ENCODE peak calls at places on chromosome 14, in nine cellular contexts. One of them, this sample, is unnamed.
A peak's percentile ranks its signal among the peaks of the same experiment; 100 is the strongest.

GRCh38 chr14:38611928-38612327 is 356.0 kb upstream of the CLEC14A start:
- DNase-seq in neural progenitor cell: peak; percentile 14
- DNase-seq in body of pancreas: no peak
- DNase-seq in heart right ventricle: no peak
- DNase-seq in uterus: no peak
- DNase-seq in mammary epithelial cell: no peak
- DNase-seq in fibroblast of lung: no peak
- DNase-seq in Caco-2: no peak
- DNase-seq in psoas muscle: no peak
- DNase-seq in this sample: no peak

GRCh38 chr14:84202486-84202885 is 1327.5 kb upstream of the FLRT2 start:
- DNase-seq in neural progenitor cell: no peak
- DNase-seq in body of pancreas: no peak
- DNase-seq in heart right ventricle: no peak
- DNase-seq in uterus: no peak
- DNase-seq in mammary epithelial cell: no peak
- DNase-seq in fibroblast of lung: no peak
- DNase-seq in Caco-2: no peak
- DNase-seq in psoas muscle: no peak
- DNase-seq in this sample: no peak

GRCh38 chr14:67555518-67556090 is 22.5 kb downstream of the PLEKHH1 start:
- DNase-seq in neural progenitor cell: no peak
- DNase-seq in body of pancreas: no peak
- DNase-seq in heart right ventricle: no peak
- DNase-seq in uterus: no peak
- DNase-seq in mammary epithelial cell: no peak
- DNase-seq in fibroblast of lung: no peak
- DNase-seq in Caco-2: no peak
- DNase-seq in psoas muscle: no peak
- DNase-seq in this sample: no peak

GRCh38 chr14:84988391-84988790 is 541.6 kb upstream of the FLRT2 start:
- DNase-seq in neural progenitor cell: no peak
- DNase-seq in body of pancreas: no peak
- DNase-seq in heart right ventricle: no peak
- DNase-seq in uterus: no peak
- DNase-seq in mammary epithelial cell: peak; percentile 56
- DNase-seq in fibroblast of lung: no peak
- DNase-seq in Caco-2: no peak
- DNase-seq in psoas muscle: no peak
- DNase-seq in this sample: no peak

GRCh38 chr14:69328317-69328716 is 68.4 kb downstream of the GALNT16 start:
- DNase-seq in neural progenitor cell: no peak
- DNase-seq in body of pancreas: no peak
- DNase-seq in heart right ventricle: no peak
- DNase-seq in uterus: no peak
- DNase-seq in mammary epithelial cell: no peak
- DNase-seq in fibroblast of lung: no peak
- DNase-seq in Caco-2: peak; percentile 30
- DNase-seq in psoas muscle: no peak
- DNase-seq in this sample: no peak

GRCh38 chr14:69002069-69002468 is 23.0 kb upstream of the ACTN1 start:
- DNase-seq in neural progenitor cell: peak; percentile 40
- DNase-seq in body of pancreas: peak; percentile 67
- DNase-seq in heart right ventricle: peak; percentile 67
- DNase-seq in uterus: no peak
- DNase-seq in mammary epithelial cell: peak; percentile 17
- DNase-seq in fibroblast of lung: no peak
- DNase-seq in Caco-2: peak; percentile 75
- DNase-seq in psoas muscle: no peak
- DNase-seq in this sample: peak; percentile 56

GRCh38 chr14:18688346-18688745 is 87.4 kb downstream of the OR11H12 start:
- DNase-seq in neural progenitor cell: no peak
- DNase-seq in body of pancreas: no peak
- DNase-seq in heart right ventricle: no peak
- DNase-seq in uterus: no peak
- DNase-seq in mammary epithelial cell: no peak
- DNase-seq in fibroblast of lung: no peak
- DNase-seq in Caco-2: no peak
- DNase-seq in psoas muscle: no peak
- DNase-seq in this sample: no peak

GRCh38 chr14:60287452-60287851 is 38.4 kb downstream of the PPM1A start:
- DNase-seq in neural progenitor cell: no peak
- DNase-seq in body of pancreas: no peak
- DNase-seq in heart right ventricle: no peak
- DNase-seq in uterus: no peak
- DNase-seq in mammary epithelial cell: no peak
- DNase-seq in fibroblast of lung: no peak
- DNase-seq in Caco-2: no peak
- DNase-seq in psoas muscle: no peak
- DNase-seq in this sample: no peak

GRCh38 chr14:95818581-95818980 is 58.1 kb upstream of the TUNAR start:
- DNase-seq in neural progenitor cell: no peak
- DNase-seq in body of pancreas: no peak
- DNase-seq in heart right ventricle: no peak
- DNase-seq in uterus: no peak
- DNase-seq in mammary epithelial cell: no peak
- DNase-seq in fibroblast of lung: no peak
- DNase-seq in Caco-2: no peak
- DNase-seq in psoas muscle: no peak
- DNase-seq in this sample: no peak

GRCh38 chr14:75283884-75284563 is 5.4 kb downstream of the FOS start:
- DNase-seq in neural progenitor cell: no peak
- DNase-seq in body of pancreas: peak; percentile 75
- DNase-seq in heart right ventricle: no peak
- DNase-seq in uterus: no peak
- DNase-seq in mammary epithelial cell: peak; percentile 32
- DNase-seq in fibroblast of lung: peak; percentile 17
- DNase-seq in Caco-2: peak; percentile 78
- DNase-seq in psoas muscle: peak; percentile 54
- DNase-seq in this sample: no peak

GRCh38 chr14:90629471-90629870 is 186.8 kb downstream of the TTC7B start:
- DNase-seq in neural progenitor cell: no peak
- DNase-seq in body of pancreas: peak; percentile 80
- DNase-seq in heart right ventricle: no peak
- DNase-seq in uterus: no peak
- DNase-seq in mammary epithelial cell: no peak
- DNase-seq in fibroblast of lung: no peak
- DNase-seq in Caco-2: no peak
- DNase-seq in psoas muscle: no peak
- DNase-seq in this sample: no peak
- H3K4me1 ChIP-seq in neural progenitor cell: peaks cover 10% of the 10 kb centered on the region
- H3K4me1 ChIP-seq in body of pancreas: peaks cover 24% of the 10 kb centered on the region
- H3K4me1 ChIP-seq in heart right ventricle: peaks cover 54% of the 10 kb centered on the region
- H3K4me1 ChIP-seq in uterus: no peaks in the 10 kb centered on the region
- H3K4me1 ChIP-seq in mammary epithelial cell: peaks cover 9% of the 10 kb centered on the region
- H3K4me1 ChIP-seq in fibroblast of lung: peaks cover 2% of the 10 kb centered on the region
- H3K4me1 ChIP-seq in Caco-2: peaks cover 5% of the 10 kb centered on the region
- H3K4me1 ChIP-seq in psoas muscle: peaks cover 60% of the 10 kb centered on the region
- H3K4me1 ChIP-seq in this sample: no peaks in the 10 kb centered on the region

GRCh38 chr14:93054876-93055275 is 60.8 kb downstream of the ITPK1 start:
- DNase-seq in neural progenitor cell: no peak
- DNase-seq in body of pancreas: no peak
- DNase-seq in heart right ventricle: no peak
- DNase-seq in uterus: no peak
- DNase-seq in mammary epithelial cell: no peak
- DNase-seq in fibroblast of lung: no peak
- DNase-seq in Caco-2: no peak
- DNase-seq in psoas muscle: no peak
- DNase-seq in this sample: no peak
- H3K4me1 ChIP-seq in neural progenitor cell: peaks cover 20% of the 10 kb centered on the region
- H3K4me1 ChIP-seq in body of pancreas: peaks cover 37% of the 10 kb centered on the region
- H3K4me1 ChIP-seq in heart right ventricle: peaks cover 26% of the 10 kb centered on the region
- H3K4me1 ChIP-seq in uterus: peaks cover 34% of the 10 kb centered on the region
- H3K4me1 ChIP-seq in mammary epithelial cell: peaks cover 2% of the 10 kb centered on the region
- H3K4me1 ChIP-seq in fibroblast of lung: peaks cover 9% of the 10 kb centered on the region
- H3K4me1 ChIP-seq in Caco-2: peaks cover 7% of the 10 kb centered on the region
- H3K4me1 ChIP-seq in psoas muscle: peaks cover 25% of the 10 kb centered on the region
- H3K4me1 ChIP-seq in this sample: peaks cover 73% of the 10 kb centered on the region

GRCh38 chr14:65224799-65225198 is 122.5 kb upstream of the MAX start:
- DNase-seq in neural progenitor cell: no peak
- DNase-seq in body of pancreas: peak; percentile 84
- DNase-seq in heart right ventricle: no peak
- DNase-seq in uterus: no peak
- DNase-seq in mammary epithelial cell: no peak
- DNase-seq in fibroblast of lung: no peak
- DNase-seq in Caco-2: no peak
- DNase-seq in psoas muscle: no peak
- DNase-seq in this sample: no peak

GRCh38 chr14:65222434-65222833 is 120.1 kb upstream of the MAX start:
- DNase-seq in neural progenitor cell: peak; percentile 67
- DNase-seq in body of pancreas: peak; percentile 71
- DNase-seq in heart right ventricle: peak; percentile 23
- DNase-seq in uterus: no peak
- DNase-seq in mammary epithelial cell: peak; percentile 46
- DNase-seq in fibroblast of lung: peak; percentile 73
- DNase-seq in Caco-2: peak; percentile 60
- DNase-seq in psoas muscle: peak; percentile 65
- DNase-seq in this sample: peak; percentile 81

GRCh38 chr14:65223636-65224035 is 121.3 kb upstream of the MAX start:
- DNase-seq in neural progenitor cell: no peak
- DNase-seq in body of pancreas: no peak
- DNase-seq in heart right ventricle: no peak
- DNase-seq in uterus: no peak
- DNase-seq in mammary epithelial cell: no peak
- DNase-seq in fibroblast of lung: no peak
- DNase-seq in Caco-2: no peak
- DNase-seq in psoas muscle: no peak
- DNase-seq in this sample: no peak

GRCh38 chr14:65214741-65215140 is 112.4 kb upstream of the MAX start:
- DNase-seq in neural progenitor cell: no peak
- DNase-seq in body of pancreas: peak; percentile 51
- DNase-seq in heart right ventricle: no peak
- DNase-seq in uterus: no peak
- DNase-seq in mammary epithelial cell: no peak
- DNase-seq in fibroblast of lung: no peak
- DNase-seq in Caco-2: no peak
- DNase-seq in psoas muscle: no peak
- DNase-seq in this sample: no peak

DNA sequence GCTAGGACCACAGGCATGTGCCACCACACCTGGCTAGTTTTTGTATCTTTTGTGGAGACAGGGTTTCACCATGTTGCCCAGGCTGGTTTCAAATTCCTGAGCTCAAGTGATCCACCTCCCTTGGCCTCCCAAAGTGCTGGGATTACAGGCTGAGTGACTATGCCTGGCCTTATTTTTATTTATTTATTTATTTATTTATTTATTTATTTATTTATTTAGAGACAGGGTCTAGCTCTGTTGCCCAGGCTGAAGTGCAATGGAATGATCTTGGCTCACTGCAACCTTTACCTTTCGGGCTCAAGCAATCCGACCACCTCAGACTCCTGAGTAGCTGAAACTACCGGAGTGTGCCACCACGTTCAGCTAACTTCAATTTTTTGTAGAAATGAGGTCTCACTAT is 117.0 kb upstream of the MAX start:
- DNase-seq in neural progenitor cell: no peak
- DNase-seq in body of pancreas: no peak
- DNase-seq in heart right ventricle: no peak
- DNase-seq in uterus: no peak
- DNase-seq in mammary epithelial cell: no peak
- DNase-seq in fibroblast of lung: no peak
- DNase-seq in Caco-2: no peak
- DNase-seq in psoas muscle: no peak
- DNase-seq in this sample: no peak
- H3K4me1 ChIP-seq in neural progenitor cell: peaks cover 4% of the 10 kb centered on the region
- H3K4me1 ChIP-seq in body of pancreas: peaks cover 25% of the 10 kb centered on the region
- H3K4me1 ChIP-seq in heart right ventricle: peaks cover 16% of the 10 kb centered on the region
- H3K4me1 ChIP-seq in uterus: no peaks in the 10 kb centered on the region
- H3K4me1 ChIP-seq in mammary epithelial cell: peaks cover 3% of the 10 kb centered on the region
- H3K4me1 ChIP-seq in fibroblast of lung: peaks cover 2% of the 10 kb centered on the region
- H3K4me1 ChIP-seq in Caco-2: peaks cover 13% of the 10 kb centered on the region
- H3K4me1 ChIP-seq in psoas muscle: no peaks in the 10 kb centered on the region
- H3K4me1 ChIP-seq in this sample: no peaks in the 10 kb centered on the region

GRCh38 chr14:105563347-105563737 is 37.0 kb downstream of the TMEM121 start:
- DNase-seq in neural progenitor cell: no peak
- DNase-seq in body of pancreas: no peak
- DNase-seq in heart right ventricle: no peak
- DNase-seq in uterus: no peak
- DNase-seq in mammary epithelial cell: no peak
- DNase-seq in fibroblast of lung: no peak
- DNase-seq in Caco-2: no peak
- DNase-seq in psoas muscle: peak; percentile 14
- DNase-seq in this sample: no peak

GRCh38 chr14:105562713-105563346 is 36.4 kb downstream of the TMEM121 start:
- DNase-seq in neural progenitor cell: no peak
- DNase-seq in body of pancreas: no peak
- DNase-seq in heart right ventricle: no peak
- DNase-seq in uterus: no peak
- DNase-seq in mammary epithelial cell: no peak
- DNase-seq in fibroblast of lung: no peak
- DNase-seq in Caco-2: no peak
- DNase-seq in psoas muscle: peak; percentile 2
- DNase-seq in this sample: no peak
- H3K4me1 ChIP-seq in neural progenitor cell: no peaks in the 10 kb centered on the region
- H3K4me1 ChIP-seq in body of pancreas: no peaks in the 10 kb centered on the region
- H3K4me1 ChIP-seq in heart right ventricle: no peaks in the 10 kb centered on the region
- H3K4me1 ChIP-seq in uterus: no peaks in the 10 kb centered on the region
- H3K4me1 ChIP-seq in mammary epithelial cell: no peaks in the 10 kb centered on the region
- H3K4me1 ChIP-seq in fibroblast of lung: no peaks in the 10 kb centered on the region
- H3K4me1 ChIP-seq in Caco-2: no peaks in the 10 kb centered on the region
- H3K4me1 ChIP-seq in psoas muscle: no peaks in the 10 kb centered on the region
- H3K4me1 ChIP-seq in this sample: no peaks in the 10 kb centered on the region

GRCh38 chr14:22821193-22822016 is 6.2 kb upstream of the SLC7A7 start:
- DNase-seq in neural progenitor cell: no peak
- DNase-seq in body of pancreas: peak; percentile 80
- DNase-seq in heart right ventricle: no peak
- DNase-seq in uterus: no peak
- DNase-seq in mammary epithelial cell: no peak
- DNase-seq in fibroblast of lung: no peak
- DNase-seq in Caco-2: peak; percentile 74
- DNase-seq in psoas muscle: no peak
- DNase-seq in this sample: peak; percentile 60
- H3K4me1 ChIP-seq in neural progenitor cell: peaks cover 6% of the 10 kb centered on the region
- H3K4me1 ChIP-seq in body of pancreas: peaks cover 64% of the 10 kb centered on the region
- H3K4me1 ChIP-seq in heart right ventricle: peaks cover 68% of the 10 kb centered on the region
- H3K4me1 ChIP-seq in uterus: peaks cover 12% of the 10 kb centered on the region
- H3K4me1 ChIP-seq in mammary epithelial cell: peaks cover 45% of the 10 kb centered on the region
- H3K4me1 ChIP-seq in fibroblast of lung: peaks cover 12% of the 10 kb centered on the region
- H3K4me1 ChIP-seq in Caco-2: peaks cover 70% of the 10 kb centered on the region
- H3K4me1 ChIP-seq in psoas muscle: no peaks in the 10 kb centered on the region
- H3K4me1 ChIP-seq in this sample: peaks cover 11% of the 10 kb centered on the region

DNA sequence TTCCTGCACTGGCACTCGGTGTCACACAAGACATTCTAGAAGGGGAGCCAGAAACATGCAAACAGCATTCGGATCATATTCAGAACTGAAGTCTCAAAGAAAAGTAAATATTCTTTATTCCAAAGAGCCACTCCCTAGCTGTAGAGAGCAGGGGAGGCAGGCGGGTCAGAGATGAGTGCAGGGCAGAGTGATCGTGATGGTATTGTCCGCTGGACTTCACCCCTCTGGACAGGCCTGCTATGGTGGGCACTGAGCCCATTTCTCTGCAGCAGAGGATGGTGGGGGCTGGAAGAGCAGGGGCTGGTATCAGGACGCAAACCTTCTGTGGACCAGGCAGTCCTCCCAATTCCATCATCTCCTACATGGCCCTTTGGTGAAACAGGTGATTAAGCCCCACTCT is 25.6 kb downstream of the IRF2BPL start:
- DNase-seq in neural progenitor cell: no peak
- DNase-seq in body of pancreas: no peak
- DNase-seq in heart right ventricle: no peak
- DNase-seq in uterus: no peak
- DNase-seq in mammary epithelial cell: no peak
- DNase-seq in fibroblast of lung: no peak
- DNase-seq in Caco-2: no peak
- DNase-seq in psoas muscle: no peak
- DNase-seq in this sample: no peak
- H3K4me1 ChIP-seq in neural progenitor cell: peaks cover 16% of the 10 kb centered on the region
- H3K4me1 ChIP-seq in body of pancreas: peaks cover 51% of the 10 kb centered on the region
- H3K4me1 ChIP-seq in heart right ventricle: peaks cover 16% of the 10 kb centered on the region
- H3K4me1 ChIP-seq in uterus: peaks cover 5% of the 10 kb centered on the region
- H3K4me1 ChIP-seq in mammary epithelial cell: peaks cover 29% of the 10 kb centered on the region
- H3K4me1 ChIP-seq in fibroblast of lung: no peaks in the 10 kb centered on the region
- H3K4me1 ChIP-seq in Caco-2: peaks cover 67% of the 10 kb centered on the region
- H3K4me1 ChIP-seq in psoas muscle: peaks cover 46% of the 10 kb centered on the region
- H3K4me1 ChIP-seq in this sample: peaks cover 27% of the 10 kb centered on the region

This sample was measured in mucosa of descending colon.